ENCODE peak calls at places on chromosomes 1 and 21, in five cellular contexts. K is SK-MEL-5, E is left cardiac atrium, P is T-helper 9 cell, Z is neuronal stem cell. N is an unnamed sample.

GRCh38 chr1:174114788-174115448 is 44.4 kb upstream of the RABGAP1L start:
- DNase-seq in K (peak; percentile 92), E (no peak), P (no peak), Z (peak; percentile 59), N (peak; percentile 64)

GRCh38 chr1:176560681-176561080 is 97.7 kb downstream of the PAPPA2 start:
- DNase-seq in K (no peak), E (no peak), P (no peak), Z (no peak), N (no peak)

GRCh38 chr21:26169061-26169610 is 1.4 kb downstream of the APP start:
- DNase-seq in K (peak; percentile 74), E (peak; percentile 30), P (peak; percentile 3), Z (peak; percentile 37), N (peak; percentile 83)

GRCh38 chr1:17010601-17011438 is 908 bp downstream of the ATP13A2 start:
- DNase-seq in K (no peak), E (peak; percentile 83), P (peak; percentile 13), Z (no peak), N (peak; percentile 71)

GRCh38 chr1:186187601-186188000 is 187.5 kb downstream of the TPR start:
- DNase-seq in K (no peak), E (no peak), P (no peak), Z (no peak), N (no peak)

GRCh38 chr1:113860891-113861290 is 10.6 kb downstream of the PTPN22 start:
- DNase-seq in K (peak; percentile 3), E (no peak), P (no peak), Z (no peak), N (peak; percentile 47)

GRCh38 chr1:204323887-204324286 is 35.8 kb downstream of the PLEKHA6 start:
- DNase-seq in K (no peak), E (no peak), P (no peak), Z (no peak), N (no peak)

GRCh38 chr1:102919659-102920058 is 188.7 kb downstream of the COL11A1 start:
- DNase-seq in K (no peak), E (no peak), P (no peak), Z (no peak), N (no peak)

GRCh38 chr1:26991310-26992116 is 2.0 kb upstream of the TRNP1 start:
- DNase-seq in K (no peak), E (no peak), P (no peak), Z (no peak), N (no peak)

GRCh38 chr1:44650159-44650831 is 24.0 kb downstream of the TMEM53 start:
- DNase-seq in K (no peak), E (no peak), P (no peak), Z (peak; percentile 42), N (no peak)

GRCh38 chr1:169694304-169694703 is 17.1 kb downstream of the SELL start:
- DNase-seq in K (no peak), E (no peak), P (no peak), Z (no peak), N (no peak)

GRCh38 chr1:94061513-94062443 is 59.2 kb downstream of the ABCA4 start:
- DNase-seq in K (peak; percentile 80), E (peak; percentile 81), P (no peak), Z (peak; percentile 61), N (peak; percentile 78)

GRCh38 chr1:48645883-48646282 is 130.8 kb downstream of the BEND5 start:
- DNase-seq in K (no peak), E (no peak), P (no peak), Z (no peak), N (no peak)

GRCh38 chr21:17270234-17270633 is 242.6 kb upstream of the CXADR start:
- DNase-seq in K (peak; percentile 46), E (peak; percentile 43), P (no peak), Z (no peak), N (peak; percentile 44)

GRCh38 chr1:12031039-12031980 is 12.0 kb downstream of the MIIP start:
- DNase-seq in K (peak; percentile 52), E (peak; percentile 52), P (no peak), Z (no peak), N (peak; percentile 35)

GRCh38 chr21:33230518-33231324 is 983 bp downstream of the IFNAR2 start:
- DNase-seq in K (no peak), E (peak; percentile 67), P (peak; percentile 37), Z (peak; percentile 56), N (peak; percentile 48)

GRCh38 chr1:5367306-5367705 is 624.9 kb downstream of the NPHP4 start:
- DNase-seq in K (no peak), E (no peak), P (no peak), Z (no peak), N (no peak)

GRCh38 chr1:203152158-203153034 is 23.2 kb downstream of the MYBPH start:
- DNase-seq in K (no peak), E (no peak), P (no peak), Z (peak; percentile 46), N (peak; percentile 60)

GRCh38 chr1:106814418-106814817 is 242.1 kb upstream of the PRMT6 start:
- DNase-seq in K (no peak), E (no peak), P (no peak), Z (no peak), N (peak; percentile 44)

GRCh38 chr1:177256153-177256814 is 85.5 kb downstream of the BRINP2 start:
- DNase-seq in K (peak; percentile 76), E (peak; percentile 65), P (no peak), Z (peak; percentile 31), N (peak; percentile 68)

GRCh38 chr1:23837905-23838304 is 12.7 kb upstream of the HMGCL start:
- DNase-seq in K (no peak), E (no peak), P (no peak), Z (no peak), N (no peak)

GRCh38 chr1:85220756-85221166 is 19.9 kb upstream of the SYDE2 start:
- DNase-seq in K (no peak), E (no peak), P (no peak), Z (no peak), N (no peak)

GRCh38 chr1:204758601-204759000 is 73.1 kb upstream of the LRRN2 start:
- DNase-seq in K (no peak), E (no peak), P (no peak), Z (no peak), N (no peak)

GRCh38 chr1:162772571-162773154 is 17.8 kb upstream of the HSD17B7 start:
- DNase-seq in K (no peak), E (no peak), P (no peak), Z (no peak), N (no peak)

GRCh38 chr1:27934818-27935549 is at the start of gene SMPDL3B:
- DNase-seq in K (peak; percentile 60), E (no peak), P (no peak), Z (peak; percentile 29), N (no peak)

GRCh38 chr1:7891804-7892203 is 38.9 kb upstream of the UTS2 start:
- DNase-seq in K (no peak), E (no peak), P (no peak), Z (no peak), N (no peak)

GRCh38 chr1:202852163-202852904 is 36.6 kb downstream of the RABIF start:
- DNase-seq in K (peak; percentile 91), E (no peak), P (no peak), Z (peak; percentile 21), N (peak; percentile 68)

GRCh38 chr1:63532727-63533126 is 9.4 kb downstream of the EFCAB7 start:
- DNase-seq in K (no peak), E (no peak), P (no peak), Z (no peak), N (no peak)

GRCh38 chr1:178870944-178871343 is at the start of gene ANGPTL1:
- DNase-seq in K (peak; percentile 66), E (no peak), P (no peak), Z (peak; percentile 45), N (peak; percentile 79)

GRCh38 chr1:9892563-9893528 is 17.2 kb downstream of the CTNNBIP1 start:
- DNase-seq in K (peak; percentile 30), E (no peak), P (no peak), Z (no peak), N (no peak)

GRCh38 chr1:206466840-206467649 is 3.2 kb upstream of the IKBKE start:
- DNase-seq in K (no peak), E (no peak), P (no peak), Z (no peak), N (no peak)

GRCh38 chr1:16231331-16232315 is 5.4 kb downstream of the CPLANE2 start:
- DNase-seq in K (no peak), E (peak; percentile 12), P (no peak), Z (no peak), N (no peak)

GRCh38 chr1:239833709-239834108 is 258.0 kb upstream of the FMN2 start:
- DNase-seq in K (peak; percentile 10), E (no peak), P (no peak), Z (no peak), N (no peak)

GRCh38 chr1:168234846-168235547 is 9.2 kb downstream of the SFT2D2 start:
- DNase-seq in K (peak; percentile 88), E (no peak), P (no peak), Z (no peak), N (peak; percentile 67)

N was measured in A673.